ENCODE peak calls at places on chromosomes 2 and 18, in four cellular contexts. M is activated CD8-positive, alpha-beta T cell treated with anti-CD3 and anti-CD28 coated beads for 36 hours; W is A549; D is aorta. G is an unnamed sample.

GRCh38 chr2:119408221-119408619 is 23.4 kb upstream of the TMEM37 start:
- ATAC-seq in M (no peak), D (peak; percentile 44), W (peak; percentile 54), G (no peak)

GRCh38 chr2:3319745-3320566 is 57.7 kb downstream of the EIPR1 start:
- ATAC-seq in W (no peak), D (no peak), M (no peak), G (no peak)

GRCh38 chr2:133718688-133719201 is 150.5 kb upstream of the NCKAP5 start:
- ATAC-seq in M (no peak), W (no peak), D (no peak), G (no peak)

GRCh38 chr2:113863166-113863565 is 26.7 kb upstream of the ACTR3 start:
- ATAC-seq in W (no peak), M (no peak), D (no peak), G (no peak)

GRCh38 chr2:12412898-12413305 is 303.8 kb upstream of the TRIB2 start:
- ATAC-seq in D (no peak), M (peak; percentile 98), W (no peak), G (peak; percentile 92)

GRCh38 chr2:12778811-12779574 is 62.3 kb downstream of the TRIB2 start:
- ATAC-seq in D (no peak), W (no peak), M (no peak), G (no peak)

GRCh38 chr18:13461936-13462335 is 243.4 kb downstream of the LDLRAD4 start:
- ATAC-seq in W (no peak), M (no peak), D (no peak), G (no peak)

GRCh38 chr2:46117994-46118393 is 179.2 kb upstream of the EPAS1 start:
- ATAC-seq in W (no peak), D (no peak), M (no peak), G (no peak)

GRCh38 chr2:174334781-174335604 is at the start of gene SP9:
- ATAC-seq in D (no peak), M (peak; percentile 45), W (peak; percentile 73), G (no peak)

GRCh38 chr2:69997296-69998184 is 36.1 kb upstream of the ASPRV1 start:
- ATAC-seq in W (peak; percentile 81), D (peak; percentile 7), M (peak; percentile 78), G (peak; percentile 95)

GRCh38 chr2:119204525-119204924 is 19.1 kb upstream of the STEAP3 start:
- ATAC-seq in M (no peak), W (no peak), D (peak; percentile 57), G (peak; percentile 14)

GRCh38 chr18:36322734-36323133 is 25.2 kb downstream of the FHOD3 start:
- ATAC-seq in M (no peak), D (no peak), W (no peak), G (no peak)

GRCh38 chr2:130728549-130729310 is at the start of gene GPR148:
- ATAC-seq in M (no peak), W (no peak), D (peak; percentile 15), G (no peak)

GRCh38 chr2:119549236-119549635 is 5.0 kb downstream of the CFAP221 start:
- ATAC-seq in D (no peak), M (no peak), W (no peak), G (no peak)

GRCh38 chr2:233350708-233351107 is 3.6 kb upstream of the DGKD start:
- ATAC-seq in M (peak; percentile 65), D (no peak), W (peak; percentile 94), G (peak; percentile 71)

GRCh38 chr18:2903006-2903405 is 56.2 kb downstream of the EMILIN2 start:
- ATAC-seq in D (peak; percentile 56), W (no peak), M (no peak), G (no peak)

GRCh38 chr2:127574656-127575055 is 39.2 kb downstream of the MYO7B start:
- ATAC-seq in W (no peak), M (peak; percentile 37), D (no peak), G (no peak)

GRCh38 chr2:206556357-206556949 is 85.8 kb upstream of the FAM237A start:
- ATAC-seq in D (no peak), M (peak; percentile 45), W (peak; percentile 81), G (peak; percentile 51)

GRCh38 chr2:106759962-106760361 is 126.0 kb downstream of the ST6GAL2 start:
- ATAC-seq in M (no peak), W (no peak), D (no peak), G (no peak)

GRCh38 chr18:48278081-48278480 is 131.1 kb downstream of the ZBTB7C start:
- ATAC-seq in D (no peak), M (no peak), W (no peak), G (no peak)

GRCh38 chr2:152033146-152033545 is 65.7 kb downstream of the CACNB4 start:
- ATAC-seq in M (no peak), D (no peak), W (no peak), G (no peak)

GRCh38 chr2:61949458-61950107 is 44.1 kb downstream of the COMMD1 start:
- ATAC-seq in M (no peak), W (no peak), D (no peak), G (no peak)

GRCh38 chr18:35603528-35603927 is 22.0 kb downstream of the GALNT1 start:
- ATAC-seq in D (no peak), W (no peak), M (no peak), G (no peak)

GRCh38 chr18:35918564-35918963 is 53.9 kb upstream of the RMP24 start:
- ATAC-seq in M (no peak), W (no peak), D (no peak), G (no peak)

GRCh38 chr2:112024896-112025491 is 30.1 kb upstream of the TMEM87B start:
- ATAC-seq in D (peak; percentile 54), M (no peak), W (no peak), G (no peak)

GRCh38 chr2:195406886-195407603 is 250.0 kb upstream of the SLC39A10 start:
- ATAC-seq in D (no peak), M (peak; percentile 27), W (peak; percentile 70), G (peak; percentile 42)

GRCh38 chr18:68960355-68960754 is 162.5 kb downstream of the CCDC102B start:
- ATAC-seq in M (no peak), W (no peak), D (no peak), G (no peak)

GRCh38 chr2:202269585-202269984 is 4.0 kb downstream of the NOP58 start:
- ATAC-seq in W (no peak), D (no peak), M (no peak), G (peak; percentile 6)

GRCh38 chr2:173048530-173048900 is 27.1 kb upstream of the MAP3K20 start:
- ATAC-seq in D (no peak), M (no peak), W (peak; percentile 14), G (no peak)

GRCh38 chr2:232410238-232410900 is 3.7 kb downstream of the ALPG start:
- ATAC-seq in W (no peak), D (no peak), M (no peak), G (no peak)

GRCh38 chr18:42255908-42256765 is 301.1 kb downstream of the PIK3C3 start:
- ATAC-seq in M (no peak), D (peak; percentile 36), W (no peak), G (no peak)

GRCh38 chr2:172409042-172409441 is 18.3 kb upstream of the ITGA6 start:
- ATAC-seq in D (no peak), W (no peak), M (no peak), G (no peak)

GRCh38 chr18:79792096-79792987 is 5.4 kb upstream of the KCNG2 start:
- ATAC-seq in D (no peak), M (no peak), W (no peak), G (no peak)

GRCh38 chr2:85680707-85681353 is 12.8 kb upstream of the SFTPB start:
- ATAC-seq in M (peak; percentile 37), W (no peak), D (no peak), G (peak; percentile 68)

GRCh38 chr2:8805278-8806045 is 32.0 kb downstream of the KIDINS220 start:
- ATAC-seq in W (no peak), M (no peak), D (no peak), G (no peak)

GRCh38 chr2:10613263-10613662 is 76.5 kb downstream of the NOL10 start:
- ATAC-seq in D (no peak), W (no peak), M (no peak), G (no peak)